ENCODE peak calls at places on chromosomes 13 and 19, in six cellular contexts. One of them, this sample, is unnamed.

GRCh38 chr13:97285221-97285955 is 63.3 kb downstream of the MBNL2 start:
- DNase-seq in heart left ventricle: no peak
- DNase-seq in NB4: no peak
- DNase-seq in cardiac fibroblast: no peak
- DNase-seq in HAP-1: no peak
- DNase-seq in adipocyte: no peak
- DNase-seq in this sample: no peak

GRCh38 chr19:8214802-8215201 is 5.6 kb downstream of the CERS4 start:
- DNase-seq in heart left ventricle: no peak
- DNase-seq in adipocyte: no peak
- DNase-seq in NB4: peak
- DNase-seq in HAP-1: no peak
- DNase-seq in cardiac fibroblast: no peak
- DNase-seq in this sample: no peak

GRCh38 chr19:45645631-45646344 is 6.6 kb upstream of the EML2 start:
- DNase-seq in cardiac fibroblast: peak
- DNase-seq in HAP-1: peak
- DNase-seq in adipocyte: peak
- DNase-seq in heart left ventricle: peak
- DNase-seq in NB4: peak
- DNase-seq in this sample: no peak

GRCh38 chr19:1045247-1045603 is 5.3 kb downstream of the ABCA7 start:
- DNase-seq in HAP-1: peak
- DNase-seq in NB4: peak
- DNase-seq in adipocyte: no peak
- DNase-seq in cardiac fibroblast: no peak
- DNase-seq in heart left ventricle: no peak
- DNase-seq in this sample: no peak

GRCh38 chr19:43534811-43535761 is 2.1 kb downstream of the ZNF575 start:
- DNase-seq in HAP-1: peak
- DNase-seq in adipocyte: peak
- DNase-seq in NB4: peak
- DNase-seq in heart left ventricle: peak
- DNase-seq in cardiac fibroblast: peak
- DNase-seq in this sample: peak

GRCh38 chr13:79589605-79590511 is 108.9 kb downstream of the NDFIP2 start:
- DNase-seq in adipocyte: no peak
- DNase-seq in HAP-1: no peak
- DNase-seq in cardiac fibroblast: peak
- DNase-seq in NB4: peak
- DNase-seq in heart left ventricle: no peak
- DNase-seq in this sample: no peak

GRCh38 chr13:40578055-40578454 is 88.4 kb downstream of the FOXO1 start:
- DNase-seq in cardiac fibroblast: no peak
- DNase-seq in adipocyte: no peak
- DNase-seq in NB4: no peak
- DNase-seq in HAP-1: no peak
- DNase-seq in heart left ventricle: no peak
- DNase-seq in this sample: no peak

GRCh38 chr19:460877-461609 is at the start of gene SHC2:
- DNase-seq in HAP-1: peak
- DNase-seq in NB4: no peak
- DNase-seq in adipocyte: peak
- DNase-seq in cardiac fibroblast: no peak
- DNase-seq in heart left ventricle: no peak
- DNase-seq in this sample: no peak

GRCh38 chr19:16325161-16325527 is 518 bp downstream of the KLF2 start:
- DNase-seq in HAP-1: peak
- DNase-seq in adipocyte: peak
- DNase-seq in NB4: no peak
- DNase-seq in heart left ventricle: peak
- DNase-seq in cardiac fibroblast: no peak
- DNase-seq in this sample: peak

GRCh38 chr13:113796211-113796875 is 37.3 kb downstream of the TMEM255B start:
- DNase-seq in NB4: no peak
- DNase-seq in cardiac fibroblast: no peak
- DNase-seq in adipocyte: no peak
- DNase-seq in heart left ventricle: no peak
- DNase-seq in HAP-1: no peak
- DNase-seq in this sample: no peak

DNA sequence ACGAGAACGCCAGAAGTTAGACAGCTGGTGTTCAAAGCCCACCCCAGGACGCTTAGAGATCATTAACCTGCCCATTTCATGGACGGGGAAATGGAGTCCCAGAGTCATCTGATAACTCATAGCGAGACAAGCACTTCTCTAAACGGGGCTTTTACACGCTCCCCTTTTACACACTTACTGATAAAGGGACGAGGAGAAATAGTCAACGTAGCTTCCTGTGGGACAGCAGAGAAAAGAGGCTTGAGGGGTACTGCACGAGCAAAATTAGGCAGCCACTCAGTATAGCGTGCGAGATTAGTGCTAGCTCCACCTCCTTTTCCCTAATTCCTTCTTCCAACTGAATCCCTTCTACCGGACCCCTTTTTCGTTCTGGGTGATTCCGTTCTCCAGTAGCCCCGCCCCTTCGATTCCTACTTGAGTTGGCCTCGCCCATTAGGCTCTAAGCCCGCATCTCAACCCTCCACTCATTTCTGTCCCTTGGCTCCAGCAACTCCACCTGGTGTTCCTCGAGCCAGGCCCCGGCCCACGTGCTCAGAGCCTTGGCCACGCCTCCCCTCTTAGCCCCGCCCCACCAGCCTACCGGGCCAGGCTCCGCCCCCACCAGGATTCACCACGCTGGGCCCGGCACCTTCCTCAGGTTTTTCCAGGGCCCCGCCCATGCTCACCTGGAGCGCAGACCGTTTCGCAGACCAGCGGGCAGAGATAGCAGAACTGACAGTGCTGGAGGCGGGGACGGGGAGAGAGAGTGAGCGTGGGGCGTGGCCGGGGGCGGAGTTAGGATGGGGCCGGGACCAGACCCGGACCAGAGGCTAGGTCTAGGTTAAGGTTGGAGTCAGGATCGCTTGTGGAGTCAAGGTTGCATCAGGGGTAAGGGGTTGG is 3.6 kb downstream of the HRC start:
- DNase-seq in HAP-1: peak
- DNase-seq in heart left ventricle: peak
- DNase-seq in cardiac fibroblast: peak
- DNase-seq in NB4: peak
- DNase-seq in adipocyte: peak
- DNase-seq in this sample: no peak
- H3K4me3 ChIP-seq in HAP-1: peak
- H3K4me3 ChIP-seq in heart left ventricle: peak
- H3K4me3 ChIP-seq in cardiac fibroblast: no peak
- H3K4me3 ChIP-seq in NB4: no peak
- H3K4me3 ChIP-seq in adipocyte: peak
- H3K4me3 ChIP-seq in this sample: no peak

DNA sequence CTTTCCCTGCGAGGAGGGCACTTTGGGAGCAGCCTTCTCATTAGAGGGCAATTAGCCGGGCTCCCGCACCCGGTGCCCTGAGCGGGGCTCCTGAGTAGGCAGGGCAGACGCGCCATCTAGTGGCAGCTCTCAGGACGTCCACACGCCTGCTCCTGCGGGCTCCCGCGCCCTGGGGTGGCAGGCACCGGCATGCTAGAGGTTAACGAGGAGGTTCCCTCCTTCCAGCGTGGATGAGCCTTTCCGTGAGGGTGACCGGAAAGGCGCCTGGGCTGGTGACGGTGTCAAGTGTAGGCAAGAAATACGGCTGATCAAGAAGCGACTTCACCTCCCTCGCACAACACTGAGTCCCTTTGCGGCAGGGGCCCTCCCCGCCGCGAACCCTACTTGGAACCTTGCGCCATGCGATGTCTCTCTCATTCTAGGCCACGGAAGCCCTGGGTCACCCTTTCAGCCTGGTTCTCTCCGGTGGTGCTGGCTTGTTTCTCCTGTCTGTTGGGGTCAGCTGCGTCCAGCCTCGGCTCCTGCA is 67.7 kb downstream of the ALOX5AP start:
- DNase-seq in heart left ventricle: peak
- DNase-seq in cardiac fibroblast: peak
- DNase-seq in NB4: peak
- DNase-seq in HAP-1: peak
- DNase-seq in adipocyte: peak
- DNase-seq in this sample: peak
- H3K4me3 ChIP-seq in heart left ventricle: peak
- H3K4me3 ChIP-seq in cardiac fibroblast: peak
- H3K4me3 ChIP-seq in NB4: no peak
- H3K4me3 ChIP-seq in HAP-1: no peak
- H3K4me3 ChIP-seq in adipocyte: peak
- H3K4me3 ChIP-seq in this sample: no peak

GRCh38 chr19:51458899-51459592 is 792 bp upstream of the SIGLEC8 start:
- DNase-seq in cardiac fibroblast: no peak
- DNase-seq in heart left ventricle: no peak
- DNase-seq in NB4: no peak
- DNase-seq in HAP-1: no peak
- DNase-seq in adipocyte: no peak
- DNase-seq in this sample: no peak

GRCh38 chr19:51461723-51462161 is 3.5 kb upstream of the SIGLEC8 start:
- DNase-seq in cardiac fibroblast: no peak
- DNase-seq in adipocyte: no peak
- DNase-seq in HAP-1: no peak
- DNase-seq in NB4: peak
- DNase-seq in heart left ventricle: no peak
- DNase-seq in this sample: no peak

GRCh38 chr19:51462276-51462675 is 4.0 kb upstream of the SIGLEC8 start:
- DNase-seq in cardiac fibroblast: no peak
- DNase-seq in heart left ventricle: no peak
- DNase-seq in NB4: no peak
- DNase-seq in HAP-1: no peak
- DNase-seq in adipocyte: no peak
- DNase-seq in this sample: no peak

GRCh38 chr19:51458051-51458645 is at the start of gene SIGLEC8:
- DNase-seq in heart left ventricle: no peak
- DNase-seq in NB4: no peak
- DNase-seq in HAP-1: no peak
- DNase-seq in adipocyte: no peak
- DNase-seq in cardiac fibroblast: no peak
- DNase-seq in this sample: no peak

DNA sequence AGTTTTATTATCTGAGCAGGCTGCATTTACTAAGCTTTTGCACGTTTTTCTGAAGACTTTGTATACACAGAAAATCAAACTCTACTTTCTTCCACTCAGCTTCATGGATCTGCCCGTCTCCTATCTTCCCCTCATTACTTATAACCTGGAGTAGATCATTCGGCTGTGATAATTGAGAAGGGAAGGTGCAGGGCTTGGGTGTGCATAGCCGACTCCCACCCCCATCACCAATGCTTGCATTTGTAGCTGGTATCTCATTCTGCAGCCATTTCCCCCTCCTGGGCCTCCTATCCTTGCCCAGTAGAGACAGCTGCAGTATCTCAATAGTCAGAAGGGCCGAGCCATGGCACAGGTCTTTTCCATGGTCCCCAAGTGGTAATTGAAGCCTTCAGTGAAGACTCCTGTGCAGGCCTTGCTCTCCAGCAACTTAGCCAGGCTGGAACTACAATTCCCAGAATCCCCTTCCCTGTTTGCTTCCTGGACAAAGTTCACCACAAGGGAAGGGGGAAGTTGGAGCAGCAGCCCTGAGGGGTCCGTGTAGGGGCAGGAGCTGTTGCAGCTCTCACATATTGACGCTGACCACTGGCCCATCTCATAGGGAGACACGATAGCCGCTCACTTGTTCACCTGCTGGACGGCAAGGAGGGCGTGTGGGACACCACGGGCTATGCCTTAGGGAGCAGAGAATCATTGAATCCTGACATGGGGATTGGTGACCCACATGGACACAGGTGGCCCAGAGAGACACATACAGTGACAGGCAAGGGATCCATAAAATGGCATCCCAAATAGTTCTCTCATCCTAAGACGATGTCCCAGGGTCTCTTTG is 2.1 kb upstream of the SIGLEC8 start:
- DNase-seq in HAP-1: no peak
- DNase-seq in cardiac fibroblast: peak
- DNase-seq in adipocyte: peak
- DNase-seq in NB4: peak
- DNase-seq in heart left ventricle: no peak
- DNase-seq in this sample: no peak
- H3K4me3 ChIP-seq in HAP-1: no peak
- H3K4me3 ChIP-seq in cardiac fibroblast: no peak
- H3K4me3 ChIP-seq in adipocyte: peak
- H3K4me3 ChIP-seq in NB4: peak
- H3K4me3 ChIP-seq in heart left ventricle: peak
- H3K4me3 ChIP-seq in this sample: peak

GRCh38 chr19:6602729-6603114 is 11.8 kb upstream of the CD70 start:
- DNase-seq in HAP-1: no peak
- DNase-seq in heart left ventricle: no peak
- DNase-seq in cardiac fibroblast: no peak
- DNase-seq in NB4: no peak
- DNase-seq in adipocyte: no peak
- DNase-seq in this sample: no peak
- H3K4me3 ChIP-seq in HAP-1: no peak
- H3K4me3 ChIP-seq in heart left ventricle: no peak
- H3K4me3 ChIP-seq in cardiac fibroblast: no peak
- H3K4me3 ChIP-seq in NB4: no peak
- H3K4me3 ChIP-seq in adipocyte: no peak
- H3K4me3 ChIP-seq in this sample: no peak